ENCODE peak calls at places on chromosome 15, in eight cellular contexts. Z is cardiac fibroblast; F is sciatic nerve; E is ovary; S is T-cell; T is putamen; K is esophagus muscularis mucosa; D is stimulated activated CD8-positive, alpha-beta memory T cell treated with anti-CD3 and anti-CD28 coated beads, Interleukin-4, amount 100 ng/mL, for 4 hours. X is an unnamed sample.

GRCh38 chr15:71658036-71658435 is 152.3 kb upstream of the NR2E3 start:
- DNase-seq in Z (no peak), F (no peak), E (no peak), S (no peak), T (no peak), K (peak; percentile 74), D (no peak), X (no peak)

GRCh38 chr15:50940506-50940905 is 32.0 kb downstream of the AP4E1 start:
- DNase-seq in Z (peak; percentile 73), F (no peak), E (no peak), S (no peak), T (no peak), K (no peak), D (no peak), X (no peak)

GRCh38 chr15:77944002-77944867 is 133.3 kb downstream of the TBC1D2B start:
- DNase-seq in Z (peak; percentile 73), F (peak; percentile 90), E (peak; percentile 82), S (peak; percentile 11), T (peak; percentile 69), K (peak; percentile 96), D (no peak), X (peak; percentile 91)

GRCh38 chr15:71760852-71761251 is 49.5 kb upstream of the NR2E3 start:
- DNase-seq in Z (no peak), F (no peak), E (no peak), S (no peak), T (no peak), K (no peak), D (no peak), X (no peak)

GRCh38 chr15:55344206-55344605 is 25.2 kb downstream of the PIGB start:
- DNase-seq in Z (peak; percentile 18), F (no peak), E (no peak), S (no peak), T (no peak), K (no peak), D (no peak), X (no peak)

GRCh38 chr15:91942676-91943417 is 89.3 kb downstream of the SLCO3A1 start:
- DNase-seq in Z (peak; percentile 94), F (peak; percentile 85), E (peak; percentile 76), S (peak; percentile 6), T (peak; percentile 41), K (peak; percentile 97), D (no peak), X (peak; percentile 85)

GRCh38 chr15:49215768-49216739 is 46.0 kb downstream of the GALK2 start:
- DNase-seq in Z (no peak), F (no peak), E (no peak), S (no peak), T (no peak), K (no peak), D (no peak), X (no peak)

GRCh38 chr15:50192926-50193595 is 11.1 kb downstream of the SLC27A2 start:
- DNase-seq in Z (no peak), F (no peak), E (no peak), S (no peak), T (no peak), K (no peak), D (no peak), X (no peak)

GRCh38 chr15:27036210-27036609 is 65.2 kb downstream of the GABRG3 start:
- DNase-seq in Z (no peak), F (no peak), E (no peak), S (no peak), T (no peak), K (peak; percentile 42), D (no peak), X (no peak)

GRCh38 chr15:38652998-38653397 is 88.4 kb upstream of the RASGRP1 start:
- DNase-seq in Z (no peak), F (no peak), E (no peak), S (peak; percentile 81), T (no peak), K (no peak), D (no peak), X (no peak)

GRCh38 chr15:77186518-77187095 is 115.7 kb upstream of the TSPAN3 start:
- DNase-seq in Z (peak; percentile 61), F (no peak), E (no peak), S (no peak), T (no peak), K (no peak), D (no peak), X (no peak)

GRCh38 chr15:57245714-57246113 is 130.6 kb upstream of the CGNL1 start:
- DNase-seq in Z (no peak), F (no peak), E (no peak), S (no peak), T (no peak), K (no peak), D (no peak), X (no peak)

GRCh38 chr15:65660927-65661326 is 39.2 kb downstream of the SLC24A1 start:
- DNase-seq in Z (peak; percentile 76), F (no peak), E (no peak), S (no peak), T (no peak), K (no peak), D (no peak), X (no peak)

GRCh38 chr15:73286356-73286755 is 82.4 kb downstream of the HCN4 start:
- DNase-seq in Z (peak; percentile 9), F (no peak), E (no peak), S (no peak), T (no peak), K (no peak), D (no peak), X (no peak)

GRCh38 chr15:58331562-58331902 is 100.3 kb upstream of the LIPC start:
- DNase-seq in Z (no peak), F (no peak), E (no peak), S (no peak), T (no peak), K (no peak), D (no peak), X (no peak)

GRCh38 chr15:80265021-80265420 is 13.0 kb upstream of the CTXND1 start:
- DNase-seq in Z (peak; percentile 16), F (no peak), E (no peak), S (no peak), T (no peak), K (no peak), D (no peak), X (peak; percentile 65)

GRCh38 chr15:43509923-43510229 is 7.5 kb upstream of the MAP1A start:
- DNase-seq in Z (no peak), F (no peak), E (no peak), S (no peak), T (no peak), K (no peak), D (no peak), X (no peak)

GRCh38 chr15:69666441-69666882 is 213.8 kb downstream of the RPLP1 start:
- DNase-seq in Z (peak; percentile 74), F (no peak), E (peak; percentile 47), S (no peak), T (no peak), K (no peak), D (no peak), X (no peak)

GRCh38 chr15:61750271-61751084 is 309.8 kb downstream of the VPS13C start:
- DNase-seq in Z (no peak), F (no peak), E (no peak), S (no peak), T (peak; percentile 38), K (no peak), D (no peak), X (no peak)

GRCh38 chr15:48426047-48426446 is 94.8 kb downstream of the DUT start:
- DNase-seq in Z (no peak), F (no peak), E (no peak), S (no peak), T (no peak), K (no peak), D (no peak), X (no peak)

GRCh38 chr15:77841376-77841775 is 208.7 kb upstream of the LINGO1 start:
- DNase-seq in Z (no peak), F (no peak), E (no peak), S (no peak), T (no peak), K (no peak), D (no peak), X (no peak)

X was measured in MG63.